ENCODE peak calls at places on chromosomes 7 and 10, in eight cellular contexts. K, L, S, V, G, J, O and H are unnamed samples.
A peak's percentile ranks its signal among the peaks of the same experiment; 100 is the strongest.

GRCh38 chr10:110335314-110336064 is 30.8 kb upstream of the SMNDC1 start:
- DNase-seq in K (no peak), L (no peak), S (no peak), V (no peak), G (no peak), J (no peak), O (no peak), H (no peak)

GRCh38 chr10:35855155-35855947 is 213.3 kb upstream of the FZD8 start:
- DNase-seq in K (no peak), L (no peak), S (no peak), V (no peak), G (no peak), J (peak; percentile 77), O (no peak), H (no peak)

GRCh38 chr7:130365093-130365492 is 15.2 kb upstream of the CPA1 start:
- DNase-seq in K (no peak), L (no peak), S (no peak), V (no peak), G (no peak), J (no peak), O (no peak), H (no peak)

GRCh38 chr10:52740913-52741675 is 31.5 kb downstream of the MBL2 start:
- DNase-seq in K (no peak), L (peak; percentile 81), S (no peak), V (no peak), G (peak; percentile 85), J (peak; percentile 20), O (no peak), H (no peak)

GRCh38 chr10:43968961-43969360 is 320.3 kb upstream of the ZNF32 start:
- DNase-seq in K (no peak), L (no peak), S (no peak), V (no peak), G (no peak), J (no peak), O (no peak), H (no peak)

GRCh38 chr10:16933799-16934198 is 116.6 kb upstream of the RSU1 start:
- DNase-seq in K (no peak), L (no peak), S (no peak), V (no peak), G (no peak), J (no peak), O (no peak), H (no peak)

GRCh38 chr7:149886018-149886416 is 12.2 kb downstream of the ATP6V0E2 start:
- DNase-seq in K (no peak), L (no peak), S (no peak), V (no peak), G (no peak), J (no peak), O (no peak), H (no peak)

GRCh38 chr10:48634198-48634983 is 29.5 kb upstream of the ARHGAP22 start:
- DNase-seq in K (no peak), L (no peak), S (peak; percentile 35), V (peak; percentile 43), G (no peak), J (no peak), O (peak; percentile 38), H (peak; percentile 67)

GRCh38 chr10:2619927-2620326 is 447.4 kb upstream of the PFKP start:
- DNase-seq in K (no peak), L (no peak), S (no peak), V (no peak), G (no peak), J (no peak), O (no peak), H (no peak)

GRCh38 chr10:2620827-2621521 is 446.4 kb upstream of the PFKP start:
- DNase-seq in K (no peak), L (no peak), S (no peak), V (no peak), G (peak; percentile 73), J (no peak), O (no peak), H (no peak)

GRCh38 chr10:2623675-2624274 is 443.6 kb upstream of the PFKP start:
- DNase-seq in K (no peak), L (no peak), S (no peak), V (no peak), G (no peak), J (no peak), O (no peak), H (no peak)

GRCh38 chr10:2625094-2625493 is 442.3 kb upstream of the PFKP start:
- DNase-seq in K (no peak), L (no peak), S (no peak), V (no peak), G (no peak), J (no peak), O (no peak), H (no peak)

DNA sequence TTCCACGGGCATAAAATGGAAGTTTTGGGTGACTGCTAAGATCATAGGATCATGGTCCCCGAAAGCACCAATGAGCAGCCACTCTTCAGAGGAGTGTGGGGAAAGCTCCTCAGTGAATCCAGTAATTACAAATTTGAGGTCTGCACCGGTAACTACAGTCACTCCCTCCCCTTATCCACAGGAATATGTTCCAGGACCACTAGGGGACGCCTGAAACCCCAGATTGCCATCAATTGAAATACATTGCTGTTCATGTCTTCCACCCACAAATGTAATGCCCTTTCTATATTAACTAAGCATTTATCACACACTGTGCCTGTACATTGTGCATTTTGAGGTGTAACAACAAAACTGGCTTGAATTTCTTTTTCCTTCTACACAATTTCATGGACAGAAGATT is 447.9 kb upstream of the PFKP start:
- DNase-seq in K (no peak), L (peak; percentile 62), S (no peak), V (no peak), G (peak; percentile 72), J (no peak), O (no peak), H (no peak)
- TF ChIP-seq CTCF in K (no peak), L (peak; percentile 55), S (no peak), V (peak; percentile 5), G (peak; percentile 73), J (no peak), O (no peak), H (no peak)

GRCh38 chr7:28414453-28414852 is 2.1 kb downstream of the CREB5 start:
- DNase-seq in K (no peak), L (no peak), S (no peak), V (no peak), G (no peak), J (no peak), O (no peak), H (no peak)

GRCh38 chr7:28410628-28411578 is 1.4 kb upstream of the CREB5 start:
- DNase-seq in K (no peak), L (peak; percentile 85), S (no peak), V (no peak), G (peak; percentile 55), J (peak; percentile 89), O (no peak), H (peak; percentile 24)

GRCh38 chr7:28408974-28409715 is 3.2 kb upstream of the CREB5 start:
- DNase-seq in K (peak; percentile 90), L (peak; percentile 94), S (peak; percentile 90), V (peak; percentile 91), G (peak; percentile 96), J (peak; percentile 94), O (peak; percentile 14), H (peak; percentile 54)

GRCh38 chr7:28409716-28410627 is 2.3 kb upstream of the CREB5 start:
- DNase-seq in K (no peak), L (peak; percentile 68), S (no peak), V (no peak), G (peak; percentile 81), J (no peak), O (no peak), H (peak; percentile 25)

DNA sequence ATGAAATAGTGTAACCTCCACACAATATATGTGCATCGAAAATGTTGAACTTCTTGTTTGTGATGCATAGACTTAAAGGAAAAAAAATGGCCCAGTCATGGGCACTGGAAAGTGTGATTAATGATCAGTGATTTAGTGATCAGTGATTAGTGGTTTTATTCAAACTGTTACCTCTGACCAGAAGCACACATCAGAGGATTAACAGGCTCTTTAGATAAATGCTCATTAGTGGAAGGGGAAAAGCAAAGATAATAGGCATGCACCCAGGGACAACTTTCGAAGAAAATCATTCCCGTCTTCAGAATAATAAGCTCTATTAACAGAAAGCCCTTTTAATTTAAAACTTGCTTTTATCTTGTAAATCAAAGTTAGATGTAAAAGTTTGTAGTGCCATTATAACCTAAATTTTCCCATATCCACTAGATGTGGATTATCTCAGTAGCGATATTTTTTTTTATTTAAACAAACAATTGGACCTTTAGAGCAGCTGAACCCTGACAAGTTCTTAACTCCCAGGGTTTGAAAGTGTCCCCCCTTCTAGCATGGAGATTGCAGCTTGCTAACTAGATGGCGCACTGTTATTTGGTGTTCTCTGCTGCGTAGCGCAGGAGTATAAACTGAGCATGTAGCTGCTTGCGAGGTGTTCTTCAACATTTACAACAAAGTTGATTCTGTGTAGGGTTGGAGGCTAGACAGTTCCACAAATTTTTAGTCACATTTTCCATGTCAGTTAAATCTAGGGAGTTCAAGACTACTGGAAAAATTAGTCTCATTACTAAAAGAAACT is at the start of gene CREB5:
- DNase-seq in K (no peak), L (no peak), S (no peak), V (no peak), G (peak; percentile 65), J (peak; percentile 49), O (no peak), H (no peak)
- TF ChIP-seq CTCF in K (peak; percentile 57), L (no peak), S (no peak), V (peak; percentile 42), G (peak; percentile 54), J (peak; percentile 14), O (no peak), H (no peak)

GRCh38 chr10:118569882-118570252 is 25.6 kb downstream of the PRLHR start:
- DNase-seq in K (no peak), L (no peak), S (no peak), V (no peak), G (no peak), J (no peak), O (no peak), H (no peak)

GRCh38 chr10:118566911-118567310 is 28.5 kb downstream of the PRLHR start:
- DNase-seq in K (no peak), L (no peak), S (no peak), V (no peak), G (no peak), J (no peak), O (no peak), H (no peak)

GRCh38 chr10:118568327-118568848 is 27.1 kb downstream of the PRLHR start:
- DNase-seq in K (peak; percentile 3), L (no peak), S (peak; percentile 52), V (no peak), G (peak; percentile 81), J (peak; percentile 49), O (peak; percentile 18), H (no peak)

GRCh38 chr10:118569241-118569881 is 26.1 kb downstream of the PRLHR start:
- DNase-seq in K (no peak), L (no peak), S (no peak), V (no peak), G (no peak), J (no peak), O (no peak), H (no peak)

DNA sequence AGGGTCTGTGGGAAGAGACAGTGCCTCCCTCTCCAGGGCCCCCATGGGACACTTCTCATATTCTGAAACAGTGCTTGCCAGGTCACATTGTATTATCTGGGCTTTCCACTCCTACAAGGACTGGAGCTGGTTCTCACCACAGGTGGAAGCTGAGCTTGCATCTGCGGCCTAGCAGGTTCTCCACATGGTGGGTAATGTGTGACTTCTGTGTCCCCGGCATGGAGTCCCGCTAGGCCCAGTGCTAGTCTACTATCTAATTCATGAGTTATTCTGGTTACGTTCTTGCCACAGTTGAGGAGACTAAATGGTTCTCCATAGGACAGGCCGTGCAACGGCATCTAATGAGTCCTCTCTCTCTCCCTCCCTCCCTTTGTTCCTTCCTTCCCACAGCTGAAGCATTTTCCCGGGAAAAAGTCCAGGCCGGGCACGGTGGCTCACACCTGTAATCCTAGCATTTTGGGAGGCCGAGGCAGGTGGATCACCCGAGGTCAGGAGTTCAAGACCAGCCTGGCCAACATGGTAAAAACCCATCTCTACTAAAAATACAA is 27.7 kb downstream of the PRLHR start:
- DNase-seq in K (no peak), L (no peak), S (no peak), V (no peak), G (no peak), J (no peak), O (no peak), H (no peak)
- TF ChIP-seq CTCF in K (no peak), L (no peak), S (no peak), V (no peak), G (no peak), J (no peak), O (no peak), H (no peak)

DNA sequence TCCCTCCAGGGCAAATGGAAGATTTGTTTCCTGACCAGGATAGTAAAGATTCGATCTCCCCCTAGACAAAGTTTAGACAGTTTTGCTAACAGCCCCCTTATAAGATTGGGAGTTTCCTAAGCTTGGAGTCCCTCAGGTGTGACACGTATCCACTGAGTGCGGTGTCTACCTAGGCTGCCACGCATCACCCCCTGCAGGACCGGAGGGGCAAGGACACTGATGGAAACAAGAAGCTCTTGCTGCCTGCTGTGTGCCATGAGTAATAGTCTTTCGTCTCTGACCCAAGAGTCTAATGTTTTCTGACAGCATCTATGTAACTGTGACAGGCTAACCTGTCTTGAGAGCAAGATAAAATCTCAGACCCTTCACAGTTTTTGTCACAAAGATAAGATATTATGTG is 173.5 kb downstream of the SEMA3E start:
- DNase-seq in K (no peak), L (no peak), S (no peak), V (no peak), G (peak; percentile 84), J (no peak), O (no peak), H (no peak)
- TF ChIP-seq CTCF in K (peak; percentile 15), L (peak; percentile 7), S (no peak), V (no peak), G (peak; percentile 72), J (no peak), O (no peak), H (no peak)